ENCODE peak calls at places on chromosomes 3 and 15, in four cellular contexts. G is GM12865, O is GOT3, X is Panc1. J is an unnamed sample.

GRCh38 chr3:174488527-174488926 is 370.6 kb upstream of the NAALADL2 start:
- DNase-seq in O (no peak), G (no peak), X (no peak), J (no peak)

GRCh38 chr15:68402432-68403160 is 29.4 kb downstream of the ITGA11 start:
- DNase-seq in O (no peak), X (no peak), G (no peak), J (no peak)

GRCh38 chr15:79376383-79376782 is 55.8 kb upstream of the MINAR1 start:
- DNase-seq in G (no peak), O (no peak), X (no peak), J (no peak)

GRCh38 chr3:154904328-154904727 is 175.8 kb upstream of the MME start:
- DNase-seq in X (no peak), O (no peak), G (peak), J (no peak)

GRCh38 chr3:40677749-40678148 is 153.0 kb downstream of the ZNF621 start:
- DNase-seq in O (no peak), X (no peak), G (no peak), J (no peak)

GRCh38 chr3:127688416-127689265 is 15.9 kb downstream of the ABTB1 start:
- DNase-seq in O (no peak), X (no peak), G (no peak), J (peak)

GRCh38 chr3:66317750-66318366 is 97.1 kb downstream of the SLC25A26 start:
- DNase-seq in O (no peak), X (no peak), G (no peak), J (no peak)

GRCh38 chr15:60373327-60373726 is 24.5 kb downstream of the ANXA2 start:
- DNase-seq in G (no peak), X (no peak), O (no peak), J (no peak)

GRCh38 chr15:72173401-72173800 is 24.2 kb downstream of the GRAMD2A start:
- DNase-seq in O (no peak), G (no peak), X (no peak), J (no peak)

GRCh38 chr3:133413166-133414020 is 13.5 kb downstream of the BFSP2 start:
- DNase-seq in O (no peak), G (no peak), X (peak), J (no peak)

GRCh38 chr3:149512073-149512782 is 37.7 kb downstream of the TM4SF4 start:
- DNase-seq in O (no peak), G (peak), X (no peak), J (no peak)

GRCh38 chr3:172564499-172564898 is 41.3 kb upstream of the TNFSF10 start:
- DNase-seq in G (no peak), X (no peak), O (no peak), J (no peak)

GRCh38 chr15:91484141-91484540 is 369.4 kb upstream of the SLCO3A1 start:
- DNase-seq in O (no peak), G (no peak), X (no peak), J (no peak)

GRCh38 chr3:46668591-46668990 is 24.9 kb downstream of the ALS2CL start:
- DNase-seq in X (no peak), O (no peak), G (no peak), J (no peak)

GRCh38 chr3:14680716-14681115 is 5.8 kb downstream of the C3orf20 start:
- DNase-seq in X (no peak), G (no peak), O (no peak), J (no peak)

GRCh38 chr3:37907906-37908305 is 46.2 kb downstream of the CTDSPL start:
- DNase-seq in G (peak), X (no peak), O (no peak), J (peak)

GRCh38 chr3:185830018-185830797 is 5.4 kb upstream of the IGF2BP2 start:
- DNase-seq in X (no peak), O (no peak), G (no peak), J (no peak)

GRCh38 chr15:78979456-78980320 is 34.8 kb upstream of the CTSH start:
- DNase-seq in O (no peak), X (peak), G (peak), J (peak)

GRCh38 chr3:138300657-138301056 is 29.0 kb downstream of the NME9 start:
- DNase-seq in X (no peak), G (no peak), O (no peak), J (no peak)

GRCh38 chr3:44114142-44114541 is 127.5 kb upstream of the TOPAZ1 start:
- DNase-seq in O (no peak), X (no peak), G (peak), J (no peak)

GRCh38 chr3:123785602-123786001 is 98.5 kb downstream of the MYLK start:
- DNase-seq in X (no peak), G (no peak), O (no peak), J (no peak)

J was measured in brain pericyte.